ENCODE peak calls at places on chromosomes 4 and X, in four cellular contexts. A, I, M and W are unnamed samples.

GRCh38 chrX:47706575-47706974 is 47.6 kb upstream of the UXT start:
- DNase-seq in M (no peak), A (peak; percentile 10), I (no peak), W (no peak)

GRCh38 chr4:3736806-3737205 is 29.4 kb upstream of the ADRA2C start:
- DNase-seq in I (no peak), M (no peak), A (no peak), W (no peak)

GRCh38 chr4:6668391-6668790 is 25.3 kb upstream of the S100P start:
- DNase-seq in A (peak; percentile 80), I (no peak), M (no peak), W (no peak)

GRCh38 chr4:154421618-154422017 is 70.0 kb downstream of the DCHS2 start:
- DNase-seq in M (no peak), I (no peak), A (no peak), W (no peak)

GRCh38 chr4:31737419-31737818 is 1017.2 kb downstream of the PCDH7 start:
- DNase-seq in M (no peak), A (no peak), I (peak; percentile 5), W (no peak)

GRCh38 chrX:45849261-45849660 is 648.6 kb upstream of the DIPK2B start:
- DNase-seq in I (peak; percentile 30), M (no peak), A (peak; percentile 86), W (no peak)

GRCh38 chr4:4524364-4524763 is 17.5 kb downstream of the STX18 start:
- DNase-seq in A (peak; percentile 11), I (peak; percentile 21), M (no peak), W (peak; percentile 35)

GRCh38 chr4:8078109-8078494 is 80.5 kb downstream of the ABLIM2 start:
- DNase-seq in I (no peak), A (no peak), M (no peak), W (no peak)

GRCh38 chr4:4419896-4420295 is 33.0 kb downstream of the NSG1 start:
- DNase-seq in I (no peak), M (no peak), A (no peak), W (no peak)

DNA sequence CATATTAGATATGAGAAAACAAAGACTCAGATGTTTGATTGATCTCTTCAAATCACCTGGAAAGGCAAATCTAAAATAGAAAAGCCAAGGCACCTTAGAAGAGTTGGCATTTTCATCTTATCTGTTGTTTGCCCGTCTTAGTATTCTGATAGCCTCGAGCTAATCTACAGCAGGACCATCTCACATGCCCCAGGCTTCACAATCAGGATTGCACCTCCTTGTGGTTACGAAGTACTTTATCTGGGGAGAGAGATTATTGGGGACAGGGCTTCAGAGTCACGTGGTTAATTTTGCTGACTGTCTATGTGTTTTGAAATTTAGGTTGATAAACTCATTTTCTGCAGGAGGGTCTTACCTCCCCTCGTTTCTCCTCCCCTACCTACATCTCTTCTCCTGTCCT is 313.1 kb upstream of the ANXA10 start:
- DNase-seq in M (no peak), A (no peak), I (no peak), W (no peak)
- TF ChIP-seq CTCF in M (no peak), A (no peak), I (no peak), W (no peak)

DNA sequence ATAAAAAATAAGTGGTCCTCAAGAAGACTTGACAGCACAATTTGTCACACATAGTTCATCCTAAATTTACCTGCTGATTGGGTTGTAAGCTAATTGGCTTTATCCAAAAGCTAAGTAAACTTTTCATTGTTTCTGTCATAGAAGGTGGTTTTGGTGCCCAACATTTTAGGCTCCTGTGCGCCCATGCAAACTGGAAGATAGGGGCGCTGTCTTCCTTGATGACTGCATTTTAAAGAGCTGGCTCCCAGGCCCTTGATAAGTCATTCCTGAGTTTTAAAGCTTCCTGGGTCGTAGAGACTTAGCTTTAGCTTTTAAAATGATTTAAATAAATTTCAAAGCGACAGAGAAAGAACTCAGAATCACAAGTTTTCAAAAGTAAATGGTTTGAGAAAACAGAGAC is 625.4 kb upstream of the GALNT7 start:
- DNase-seq in A (no peak), I (no peak), M (no peak), W (no peak)
- TF ChIP-seq CTCF in A (no peak), I (no peak), M (no peak), W (no peak)

GRCh38 chrX:43949669-43950068 is 23.5 kb downstream of the NDP start:
- DNase-seq in I (peak; percentile 67), M (no peak), A (no peak), W (peak; percentile 15)
- TF ChIP-seq CTCF in I (peak; percentile 32), M (no peak), A (peak; percentile 15), W (no peak)

DNA sequence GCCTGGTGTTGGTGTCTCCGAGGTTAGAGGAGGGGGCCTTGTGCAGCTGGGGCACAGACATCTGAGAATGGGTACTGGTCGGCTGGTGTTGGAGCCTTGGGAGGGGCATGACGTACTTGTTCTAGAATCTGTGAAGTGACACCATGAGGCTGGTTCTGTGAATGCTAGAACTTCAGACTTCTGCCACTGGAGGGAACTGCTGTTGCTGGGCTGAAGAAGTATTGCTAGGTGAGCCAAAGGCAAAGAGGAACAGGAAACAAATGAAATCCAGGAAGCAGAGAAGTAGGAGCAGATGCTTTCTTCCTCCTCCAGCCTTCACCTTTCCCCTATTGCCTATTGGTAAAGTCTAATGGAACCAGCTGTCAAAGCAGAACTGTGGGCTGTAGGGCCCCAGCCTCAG is 120.9 kb upstream of the DDIT4L start:
- DNase-seq in A (no peak), I (no peak), M (no peak), W (no peak)
- TF ChIP-seq CTCF in A (peak; percentile 27), I (peak; percentile 13), M (no peak), W (no peak)

GRCh38 chr4:148435654-148436406 is 6.4 kb downstream of the NR3C2 start:
- DNase-seq in I (no peak), M (no peak), A (no peak), W (no peak)

GRCh38 chr4:148437439-148437838 is 4.8 kb downstream of the NR3C2 start:
- DNase-seq in M (no peak), I (no peak), A (no peak), W (no peak)

GRCh38 chr4:148436512-148436911 is 5.7 kb downstream of the NR3C2 start:
- DNase-seq in I (no peak), M (no peak), A (no peak), W (no peak)

GRCh38 chr4:148441624-148441985 is 609 bp downstream of the NR3C2 start:
- DNase-seq in I (peak; percentile 10), M (no peak), A (no peak), W (no peak)

GRCh38 chr4:148438047-148438446 is 4.2 kb downstream of the NR3C2 start:
- DNase-seq in I (no peak), A (no peak), M (no peak), W (no peak)
- TF ChIP-seq CTCF in I (no peak), A (no peak), M (no peak), W (no peak)

GRCh38 chr4:156948738-156949137 is 22.9 kb downstream of the PDGFC start:
- DNase-seq in I (no peak), M (no peak), A (no peak), W (no peak)

GRCh38 chr4:156948133-156948532 is 23.5 kb downstream of the PDGFC start:
- DNase-seq in M (no peak), A (no peak), I (no peak), W (no peak)

GRCh38 chr4:156946508-156947197 is 24.9 kb downstream of the PDGFC start:
- DNase-seq in A (peak; percentile 99), M (peak; percentile 42), I (no peak), W (no peak)

GRCh38 chr4:156942991-156943390 is 28.6 kb downstream of the PDGFC start:
- DNase-seq in I (no peak), A (no peak), M (no peak), W (no peak)

DNA sequence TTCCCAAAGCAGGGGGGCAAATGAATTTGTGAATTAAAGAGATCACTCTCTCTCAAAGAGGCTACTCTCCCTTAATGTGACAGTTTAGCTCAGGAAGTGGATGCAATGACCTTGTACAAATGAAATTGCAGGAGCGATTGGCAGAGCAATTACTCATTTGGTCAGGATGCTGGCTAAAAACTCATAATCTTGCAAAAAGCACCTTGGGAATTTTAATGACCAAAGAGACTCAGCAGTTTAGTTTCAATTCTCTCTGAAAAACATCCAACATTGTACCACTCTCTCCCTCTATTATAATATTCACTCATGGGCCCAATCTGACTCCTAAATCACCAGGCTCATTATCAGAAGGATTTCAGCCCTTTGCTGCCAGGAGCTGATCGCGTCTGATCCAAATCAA is 26.1 kb downstream of the PDGFC start:
- DNase-seq in M (no peak), I (no peak), A (no peak), W (no peak)
- TF ChIP-seq CTCF in M (no peak), I (no peak), A (no peak), W (no peak)

DNA sequence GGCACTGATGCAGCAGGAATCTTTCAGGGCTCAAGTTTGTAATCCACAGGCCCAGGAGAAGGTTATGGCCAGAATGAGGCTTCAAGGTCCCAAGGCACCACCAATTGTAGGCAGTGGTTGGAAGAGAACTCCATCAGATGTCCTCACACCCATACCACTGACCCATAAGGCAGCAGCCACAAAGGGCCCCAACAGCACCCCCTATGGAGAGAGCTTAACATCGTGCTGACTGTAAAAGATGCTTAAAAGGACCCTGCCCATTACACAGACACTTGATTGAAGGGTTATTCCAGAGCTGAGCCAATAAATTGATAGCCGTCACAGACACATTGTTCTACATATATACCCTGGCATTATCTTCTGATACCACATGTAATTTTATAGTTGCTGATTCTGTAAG is 113.7 kb downstream of the SOWAHB start:
- DNase-seq in A (no peak), M (no peak), I (no peak), W (no peak)
- TF ChIP-seq CTCF in A (peak; percentile 25), M (no peak), I (no peak), W (no peak)

GRCh38 chrX:118644378-118644777 is 83.0 kb upstream of the IL13RA1 start:
- DNase-seq in I (peak; percentile 1), M (no peak), A (peak; percentile 68), W (no peak)
- TF ChIP-seq CTCF in I (peak; percentile 38), M (no peak), A (peak; percentile 63), W (no peak)